ENCODE peak calls at places on chromosomes 3 and 15, in eight cellular contexts. K is activated T-helper 9 cell treated with anti-CD3 and anti-CD28 coated beads, Interleukin-2, amount 50 U/mL, for 16 hours; F is glutamatergic neuron; V is hypothalamus; C is H54; X is astrocyte of the hippocampus; U is aorta; T is NCI-H2029 treated with DMSO at 0.1 percent for 48 hours. R is an unnamed sample.

GRCh38 chr15:65949482-65949881 is 80.2 kb downstream of the RAB11A start:
- DNase-seq in K (no peak), F (no peak), V (no peak), C (no peak), X (no peak), U (no peak), T (no peak), R (no peak)

GRCh38 chr15:92531406-92531805 is 124.2 kb downstream of the FAM174B start:
- DNase-seq in K (no peak), F (no peak), V (no peak), C (no peak), X (no peak), U (no peak), T (no peak), R (no peak)

GRCh38 chr15:80550910-80551265 is 144.2 kb upstream of the ABHD17C start:
- DNase-seq in K (no peak), F (no peak), V (no peak), C (no peak), X (peak; percentile 75), U (no peak), T (no peak), R (no peak)

GRCh38 chr3:160564949-160565441 is 376 bp downstream of the KPNA4 start:
- DNase-seq in K (peak; percentile 47), F (peak; percentile 74), V (peak; percentile 54), C (peak; percentile 20), X (peak; percentile 78), U (peak; percentile 80), T (peak; percentile 65), R (peak; percentile 85)

GRCh38 chr3:196902296-196902695 is 34.6 kb downstream of the SENP5 start:
- DNase-seq in K (no peak), F (no peak), V (no peak), C (no peak), X (no peak), U (no peak), T (no peak), R (no peak)

GRCh38 chr15:83504365-83504764 is 57.2 kb downstream of the SH3GL3 start:
- DNase-seq in K (no peak), F (no peak), V (no peak), C (no peak), X (peak; percentile 2), U (no peak), T (no peak), R (no peak)

GRCh38 chr15:67149068-67149841 is 83.9 kb downstream of the SMAD3 start:
- DNase-seq in K (no peak), F (no peak), V (no peak), C (no peak), X (peak; percentile 44), U (no peak), T (no peak), R (no peak)

GRCh38 chr3:1439395-1439794 is 346.6 kb downstream of the CNTN6 start:
- DNase-seq in K (no peak), F (peak; percentile 34), V (no peak), C (peak; percentile 3), X (no peak), U (no peak), T (no peak), R (no peak)

GRCh38 chr3:175200391-175200790 is 341.3 kb downstream of the NAALADL2 start:
- DNase-seq in K (no peak), F (no peak), V (no peak), C (no peak), X (no peak), U (no peak), T (no peak), R (no peak)

GRCh38 chr3:197327701-197328100 is 29.3 kb upstream of the DLG1 start:
- DNase-seq in K (no peak), F (no peak), V (no peak), C (no peak), X (no peak), U (no peak), T (no peak), R (no peak)

GRCh38 chr15:63497642-63498100 is 6.7 kb upstream of the USP3 start:
- DNase-seq in K (peak; percentile 52), F (no peak), V (no peak), C (no peak), X (no peak), U (peak; percentile 69), T (no peak), R (no peak)

GRCh38 chr3:188918086-188918485 is 253.7 kb upstream of the TPRG1 start:
- DNase-seq in K (no peak), F (no peak), V (no peak), C (no peak), X (no peak), U (no peak), T (no peak), R (no peak)

GRCh38 chr3:124962403-124962940 is 27.9 kb upstream of the MUC13 start:
- DNase-seq in K (no peak), F (no peak), V (no peak), C (no peak), X (no peak), U (no peak), T (no peak), R (no peak)

GRCh38 chr15:63425426-63425825 is 43.8 kb upstream of the CA12 start:
- DNase-seq in K (no peak), F (no peak), V (no peak), C (no peak), X (no peak), U (no peak), T (no peak), R (no peak)

GRCh38 chr15:37079726-37080125 is 20.6 kb downstream of the MEIS2 start:
- DNase-seq in K (no peak), F (no peak), V (no peak), C (no peak), X (peak; percentile 79), U (peak; percentile 46), T (no peak), R (no peak)

GRCh38 chr3:59609967-59610366 is 560.1 kb upstream of the CFAP20DC start:
- DNase-seq in K (no peak), F (peak; percentile 59), V (no peak), C (no peak), X (no peak), U (no peak), T (no peak), R (peak; percentile 54)

GRCh38 chr3:65581313-65581712 is 457.4 kb downstream of the MAGI1 start:
- DNase-seq in K (no peak), F (no peak), V (no peak), C (no peak), X (no peak), U (no peak), T (no peak), R (no peak)

GRCh38 chr3:9213019-9213646 is 36.3 kb downstream of the SRGAP3 start:
- DNase-seq in K (no peak), F (no peak), V (no peak), C (no peak), X (no peak), U (no peak), T (peak; percentile 91), R (no peak)

GRCh38 chr3:9837701-9838582 is 5.9 kb downstream of the RPUSD3 start:
- DNase-seq in K (no peak), F (no peak), V (no peak), C (no peak), X (no peak), U (no peak), T (no peak), R (no peak)

GRCh38 chr15:101361418-101361817 is 66.4 kb upstream of the SNRPA1 start:
- DNase-seq in K (no peak), F (no peak), V (no peak), C (no peak), X (no peak), U (no peak), T (no peak), R (no peak)

GRCh38 chr3:8702560-8702959 is 31.0 kb upstream of the CAV3 start:
- DNase-seq in K (no peak), F (no peak), V (no peak), C (no peak), X (no peak), U (no peak), T (no peak), R (no peak)

GRCh38 chr15:58513008-58513407 is 81.2 kb downstream of the LIPC start:
- DNase-seq in K (no peak), F (no peak), V (no peak), C (no peak), X (no peak), U (no peak), T (no peak), R (no peak)

GRCh38 chr15:41513282-41514227 is at the start of gene LTK:
- DNase-seq in K (no peak), F (peak; percentile 58), V (no peak), C (peak; percentile 96), X (peak; percentile 42), U (no peak), T (no peak), R (peak; percentile 56)

GRCh38 chr3:159988617-159989251 is at the start of gene IL12A:
- DNase-seq in K (peak; percentile 70), F (peak; percentile 88), V (no peak), C (peak; percentile 65), X (peak; percentile 89), U (peak; percentile 85), T (no peak), R (peak; percentile 87)

GRCh38 chr15:74326759-74327158 is 40.7 kb downstream of the CYP11A1 start:
- DNase-seq in K (no peak), F (no peak), V (no peak), C (no peak), X (no peak), U (no peak), T (no peak), R (no peak)

GRCh38 chr15:57149196-57149595 is 227.1 kb upstream of the CGNL1 start:
- DNase-seq in K (no peak), F (no peak), V (no peak), C (no peak), X (no peak), U (no peak), T (no peak), R (no peak)

GRCh38 chr3:176937546-176937945 is 259.7 kb downstream of the TBL1XR1 start:
- DNase-seq in K (no peak), F (no peak), V (no peak), C (no peak), X (no peak), U (no peak), T (no peak), R (no peak)

GRCh38 chr3:175731543-175731942 is 872.4 kb downstream of the NAALADL2 start:
- DNase-seq in K (no peak), F (no peak), V (no peak), C (no peak), X (no peak), U (no peak), T (no peak), R (no peak)

GRCh38 chr3:59185586-59186381 is 136.0 kb upstream of the CFAP20DC start:
- DNase-seq in K (no peak), F (no peak), V (no peak), C (no peak), X (peak; percentile 48), U (no peak), T (no peak), R (no peak)

GRCh38 chr15:34616613-34617012 is 33.2 kb upstream of the GOLGA8B start:
- DNase-seq in K (no peak), F (no peak), V (no peak), C (peak; percentile 4), X (peak; percentile 48), U (no peak), T (no peak), R (no peak)

GRCh38 chr15:100111103-100112060 is 230.4 kb downstream of the ADAMTS17 start:
- DNase-seq in K (no peak), F (no peak), V (no peak), C (peak; percentile 41), X (peak; percentile 80), U (peak; percentile 90), T (peak; percentile 39), R (no peak)

GRCh38 chr3:170749765-170750477 is 120.1 kb downstream of the RPL22L1 start:
- DNase-seq in K (no peak), F (no peak), V (no peak), C (no peak), X (no peak), U (no peak), T (no peak), R (no peak)

GRCh38 chr3:194049394-194049793 is 86.6 kb upstream of the HES1 start:
- DNase-seq in K (no peak), F (no peak), V (no peak), C (no peak), X (no peak), U (no peak), T (no peak), R (no peak)

R was measured in right lobe of liver.